ENCODE peak calls at places on chromosomes 7 and 10, in eight cellular contexts. One of them, this sample, is unnamed.
A peak's percentile ranks its signal among the peaks of the same experiment; 100 is the strongest.

GRCh38 chr7:108003591-108003935 is 602 bp upstream of the LAMB1 start:
- DNase-seq in kidney epithelial cell: no peak
- DNase-seq in NCI-H1417 treated with DMSO at 0.1 percent for 48 hours: no peak
- DNase-seq in neuronal stem cell: no peak
- DNase-seq in uterus: no peak
- DNase-seq in occipital lobe: no peak
- DNase-seq in activated CD4-positive, alpha-beta T cell treated with anti-CD3 and anti-CD28 coated beads for 4 hours: no peak
- DNase-seq in naive thymus-derived CD8-positive, alpha-beta T cell: no peak
- DNase-seq in this sample: no peak

GRCh38 chr10:95425592-95426465 is 135.0 kb upstream of the PDLIM1 start:
- DNase-seq in kidney epithelial cell: no peak
- DNase-seq in neuronal stem cell: no peak
- DNase-seq in occipital lobe: no peak
- DNase-seq in NCI-H1417 treated with DMSO at 0.1 percent for 48 hours: no peak
- DNase-seq in activated CD4-positive, alpha-beta T cell treated with anti-CD3 and anti-CD28 coated beads for 4 hours: no peak
- DNase-seq in uterus: no peak
- DNase-seq in naive thymus-derived CD8-positive, alpha-beta T cell: no peak
- DNase-seq in this sample: no peak

GRCh38 chr10:52213511-52213831 is 100.6 kb upstream of the DKK1 start:
- DNase-seq in kidney epithelial cell: no peak
- DNase-seq in neuronal stem cell: peak; percentile 8
- DNase-seq in occipital lobe: no peak
- DNase-seq in uterus: no peak
- DNase-seq in activated CD4-positive, alpha-beta T cell treated with anti-CD3 and anti-CD28 coated beads for 4 hours: no peak
- DNase-seq in naive thymus-derived CD8-positive, alpha-beta T cell: no peak
- DNase-seq in NCI-H1417 treated with DMSO at 0.1 percent for 48 hours: no peak
- DNase-seq in this sample: peak; percentile 16

GRCh38 chr7:46969303-46970130 is 612.4 kb downstream of the TNS3 start:
- DNase-seq in neuronal stem cell: no peak
- DNase-seq in kidney epithelial cell: peak; percentile 61
- DNase-seq in occipital lobe: no peak
- DNase-seq in NCI-H1417 treated with DMSO at 0.1 percent for 48 hours: no peak
- DNase-seq in activated CD4-positive, alpha-beta T cell treated with anti-CD3 and anti-CD28 coated beads for 4 hours: no peak
- DNase-seq in uterus: no peak
- DNase-seq in naive thymus-derived CD8-positive, alpha-beta T cell: no peak
- DNase-seq in this sample: peak; percentile 89

GRCh38 chr7:76346778-76347177 is 12.0 kb downstream of the YWHAG start:
- DNase-seq in neuronal stem cell: no peak
- DNase-seq in activated CD4-positive, alpha-beta T cell treated with anti-CD3 and anti-CD28 coated beads for 4 hours: no peak
- DNase-seq in occipital lobe: no peak
- DNase-seq in kidney epithelial cell: no peak
- DNase-seq in naive thymus-derived CD8-positive, alpha-beta T cell: no peak
- DNase-seq in uterus: no peak
- DNase-seq in NCI-H1417 treated with DMSO at 0.1 percent for 48 hours: no peak
- DNase-seq in this sample: no peak

GRCh38 chr7:107972986-107973385 is 30.0 kb downstream of the LAMB1 start:
- DNase-seq in kidney epithelial cell: no peak
- DNase-seq in uterus: peak; percentile 69
- DNase-seq in occipital lobe: no peak
- DNase-seq in NCI-H1417 treated with DMSO at 0.1 percent for 48 hours: no peak
- DNase-seq in naive thymus-derived CD8-positive, alpha-beta T cell: no peak
- DNase-seq in neuronal stem cell: no peak
- DNase-seq in activated CD4-positive, alpha-beta T cell treated with anti-CD3 and anti-CD28 coated beads for 4 hours: no peak
- DNase-seq in this sample: no peak

GRCh38 chr7:73536479-73536878 is 14.4 kb upstream of the BAZ1B start:
- DNase-seq in kidney epithelial cell: no peak
- DNase-seq in occipital lobe: no peak
- DNase-seq in activated CD4-positive, alpha-beta T cell treated with anti-CD3 and anti-CD28 coated beads for 4 hours: no peak
- DNase-seq in NCI-H1417 treated with DMSO at 0.1 percent for 48 hours: no peak
- DNase-seq in naive thymus-derived CD8-positive, alpha-beta T cell: no peak
- DNase-seq in uterus: no peak
- DNase-seq in neuronal stem cell: no peak
- DNase-seq in this sample: no peak

GRCh38 chr10:33186150-33186549 is 148.3 kb downstream of the NRP1 start:
- DNase-seq in neuronal stem cell: no peak
- DNase-seq in occipital lobe: no peak
- DNase-seq in uterus: no peak
- DNase-seq in activated CD4-positive, alpha-beta T cell treated with anti-CD3 and anti-CD28 coated beads for 4 hours: no peak
- DNase-seq in naive thymus-derived CD8-positive, alpha-beta T cell: no peak
- DNase-seq in NCI-H1417 treated with DMSO at 0.1 percent for 48 hours: no peak
- DNase-seq in kidney epithelial cell: no peak
- DNase-seq in this sample: no peak

GRCh38 chr7:51222916-51223315 is 93.7 kb downstream of the COBL start:
- DNase-seq in NCI-H1417 treated with DMSO at 0.1 percent for 48 hours: no peak
- DNase-seq in naive thymus-derived CD8-positive, alpha-beta T cell: no peak
- DNase-seq in kidney epithelial cell: no peak
- DNase-seq in activated CD4-positive, alpha-beta T cell treated with anti-CD3 and anti-CD28 coated beads for 4 hours: no peak
- DNase-seq in uterus: no peak
- DNase-seq in occipital lobe: no peak
- DNase-seq in neuronal stem cell: no peak
- DNase-seq in this sample: no peak